ENCODE peak calls at places on chromosomes 11 and 22, in seven cellular contexts. E is stimulated activated CD4-positive, alpha-beta T cell treated with anti-CD3 and anti-CD28 coated beads, TNF-alpha, amount 100 ng/mL, for 24 hours; S is astrocyte of the hippocampus; V is NCI-H1105 treated with DMSO at 0.1 percent for 48 hours; Q is tibial nerve; G is Right ventricle myocardium superior; B is ELR. Y is an unnamed sample.
A peak's percentile ranks its signal among the peaks of the same experiment; 100 is the strongest.

GRCh38 chr22:47249370-47249928 is 487.0 kb downstream of the TBC1D22A start:
- DNase-seq in Q (no peak), S (no peak), G (no peak), E (no peak), V (no peak), B (no peak), Y (no peak)

GRCh38 chr11:116733386-116733755 is 39.4 kb downstream of the BUD13 start:
- DNase-seq in B (no peak), E (no peak), Q (no peak), V (no peak), S (no peak), G (no peak), Y (no peak)

GRCh38 chr11:19762266-19762665 is 49.6 kb downstream of the NAV2 start:
- DNase-seq in S (no peak), G (no peak), B (no peak), Q (no peak), V (no peak), E (no peak), Y (no peak)

GRCh38 chr11:119306373-119306890 is 10.5 kb downstream of the MCAM start:
- DNase-seq in G (no peak), S (no peak), Q (no peak), E (no peak), V (no peak), B (peak; percentile 20), Y (no peak)

GRCh38 chr11:64447717-64448598 is 89.0 kb downstream of the RPS6KA4 start:
- DNase-seq in Q (no peak), E (no peak), V (peak; percentile 10), G (peak; percentile 64), S (peak; percentile 58), B (peak; percentile 23), Y (no peak)

GRCh38 chr11:71532016-71532610 is 5.0 kb downstream of the KRTAP5-7 start:
- DNase-seq in G (no peak), V (no peak), Q (no peak), E (no peak), B (no peak), S (no peak), Y (no peak)

GRCh38 chr11:102831128-102831708 is 12.2 kb downstream of the MMP3 start:
- DNase-seq in E (peak; percentile 11), B (peak; percentile 90), S (peak; percentile 47), G (no peak), V (no peak), Q (peak; percentile 30), Y (no peak)

GRCh38 chr11:45655347-45655756 is 10.1 kb downstream of the CHST1 start:
- DNase-seq in V (peak; percentile 76), B (peak; percentile 69), G (peak; percentile 84), Q (peak; percentile 52), E (peak; percentile 64), S (peak; percentile 88), Y (peak; percentile 23)